ENCODE peak calls at places on chromosomes 12 and 14, in nine cellular contexts. One of them, this sample, is unnamed.

GRCh38 chr14:26594148-26594547 is 3.7 kb downstream of the NOVA1 start:
- DNase-seq in mucosa of gallbladder: no peak
- DNase-seq in stimulated activated naive CD4-positive, alpha-beta T cell: no peak
- DNase-seq in NCI-H524: peak
- DNase-seq in GM12864: no peak
- DNase-seq in uterus: no peak
- DNase-seq in amniotic stem cell: no peak
- DNase-seq in bronchial epithelial cell: no peak
- DNase-seq in activated CD4-positive, CD25-positive, alpha-beta regulatory T cell: no peak
- DNase-seq in this sample: no peak

GRCh38 chr12:105860556-105861207 is 278.1 kb downstream of the NUAK1 start:
- DNase-seq in GM12864: no peak
- DNase-seq in bronchial epithelial cell: peak
- DNase-seq in NCI-H524: no peak
- DNase-seq in mucosa of gallbladder: no peak
- DNase-seq in activated CD4-positive, CD25-positive, alpha-beta regulatory T cell: no peak
- DNase-seq in stimulated activated naive CD4-positive, alpha-beta T cell: no peak
- DNase-seq in amniotic stem cell: no peak
- DNase-seq in uterus: no peak
- DNase-seq in this sample: no peak

GRCh38 chr14:96482986-96483385 is 19.2 kb upstream of the PAPOLA start:
- DNase-seq in NCI-H524: no peak
- DNase-seq in uterus: no peak
- DNase-seq in activated CD4-positive, CD25-positive, alpha-beta regulatory T cell: no peak
- DNase-seq in GM12864: no peak
- DNase-seq in amniotic stem cell: no peak
- DNase-seq in bronchial epithelial cell: no peak
- DNase-seq in mucosa of gallbladder: no peak
- DNase-seq in stimulated activated naive CD4-positive, alpha-beta T cell: no peak
- DNase-seq in this sample: no peak

GRCh38 chr12:1630827-1631591 is 2.0 kb downstream of the WNT5B start:
- DNase-seq in bronchial epithelial cell: no peak
- DNase-seq in GM12864: no peak
- DNase-seq in amniotic stem cell: no peak
- DNase-seq in activated CD4-positive, CD25-positive, alpha-beta regulatory T cell: no peak
- DNase-seq in stimulated activated naive CD4-positive, alpha-beta T cell: no peak
- DNase-seq in NCI-H524: no peak
- DNase-seq in uterus: no peak
- DNase-seq in mucosa of gallbladder: no peak
- DNase-seq in this sample: peak

GRCh38 chr12:104682790-104683279 is 226.1 kb downstream of the CHST11 start:
- DNase-seq in mucosa of gallbladder: no peak
- DNase-seq in activated CD4-positive, CD25-positive, alpha-beta regulatory T cell: peak
- DNase-seq in stimulated activated naive CD4-positive, alpha-beta T cell: peak
- DNase-seq in bronchial epithelial cell: no peak
- DNase-seq in NCI-H524: no peak
- DNase-seq in uterus: no peak
- DNase-seq in GM12864: no peak
- DNase-seq in amniotic stem cell: no peak
- DNase-seq in this sample: peak

GRCh38 chr14:89359477-89360222 is 57.4 kb downstream of the FOXN3 start:
- DNase-seq in activated CD4-positive, CD25-positive, alpha-beta regulatory T cell: no peak
- DNase-seq in bronchial epithelial cell: no peak
- DNase-seq in stimulated activated naive CD4-positive, alpha-beta T cell: no peak
- DNase-seq in mucosa of gallbladder: no peak
- DNase-seq in amniotic stem cell: no peak
- DNase-seq in NCI-H524: no peak
- DNase-seq in uterus: peak
- DNase-seq in GM12864: no peak
- DNase-seq in this sample: no peak

GRCh38 chr14:53389207-53389606 is 236.1 kb upstream of the DDHD1 start:
- DNase-seq in amniotic stem cell: no peak
- DNase-seq in bronchial epithelial cell: peak
- DNase-seq in mucosa of gallbladder: no peak
- DNase-seq in stimulated activated naive CD4-positive, alpha-beta T cell: no peak
- DNase-seq in uterus: no peak
- DNase-seq in activated CD4-positive, CD25-positive, alpha-beta regulatory T cell: no peak
- DNase-seq in GM12864: no peak
- DNase-seq in NCI-H524: no peak
- DNase-seq in this sample: no peak

GRCh38 chr14:80523518-80524117 is 312.3 kb upstream of the DIO2 start:
- DNase-seq in bronchial epithelial cell: peak
- DNase-seq in stimulated activated naive CD4-positive, alpha-beta T cell: no peak
- DNase-seq in mucosa of gallbladder: no peak
- DNase-seq in activated CD4-positive, CD25-positive, alpha-beta regulatory T cell: no peak
- DNase-seq in NCI-H524: no peak
- DNase-seq in uterus: no peak
- DNase-seq in amniotic stem cell: no peak
- DNase-seq in GM12864: no peak
- DNase-seq in this sample: no peak

GRCh38 chr14:100815478-100816285 is 10.2 kb upstream of the MEG3 start:
- DNase-seq in mucosa of gallbladder: no peak
- DNase-seq in activated CD4-positive, CD25-positive, alpha-beta regulatory T cell: no peak
- DNase-seq in NCI-H524: no peak
- DNase-seq in amniotic stem cell: peak
- DNase-seq in GM12864: no peak
- DNase-seq in stimulated activated naive CD4-positive, alpha-beta T cell: no peak
- DNase-seq in uterus: no peak
- DNase-seq in bronchial epithelial cell: no peak
- DNase-seq in this sample: peak

GRCh38 chr12:57242691-57243454 is 8.1 kb downstream of the STAC3 start:
- DNase-seq in NCI-H524: peak
- DNase-seq in activated CD4-positive, CD25-positive, alpha-beta regulatory T cell: peak
- DNase-seq in stimulated activated naive CD4-positive, alpha-beta T cell: peak
- DNase-seq in amniotic stem cell: no peak
- DNase-seq in uterus: no peak
- DNase-seq in bronchial epithelial cell: peak
- DNase-seq in mucosa of gallbladder: no peak
- DNase-seq in GM12864: no peak
- DNase-seq in this sample: peak

GRCh38 chr12:117491711-117492110 is 130.3 kb upstream of the NOS1 start:
- DNase-seq in amniotic stem cell: no peak
- DNase-seq in activated CD4-positive, CD25-positive, alpha-beta regulatory T cell: no peak
- DNase-seq in uterus: no peak
- DNase-seq in mucosa of gallbladder: no peak
- DNase-seq in GM12864: no peak
- DNase-seq in bronchial epithelial cell: no peak
- DNase-seq in NCI-H524: no peak
- DNase-seq in stimulated activated naive CD4-positive, alpha-beta T cell: no peak
- DNase-seq in this sample: no peak

GRCh38 chr12:119749666-119750065 is 81.7 kb downstream of the PRKAB1 start:
- DNase-seq in mucosa of gallbladder: no peak
- DNase-seq in NCI-H524: no peak
- DNase-seq in GM12864: no peak
- DNase-seq in uterus: no peak
- DNase-seq in bronchial epithelial cell: no peak
- DNase-seq in stimulated activated naive CD4-positive, alpha-beta T cell: no peak
- DNase-seq in amniotic stem cell: no peak
- DNase-seq in activated CD4-positive, CD25-positive, alpha-beta regulatory T cell: no peak
- DNase-seq in this sample: no peak

GRCh38 chr12:88945041-88945732 is 364.9 kb upstream of the KITLG start:
- DNase-seq in amniotic stem cell: no peak
- DNase-seq in GM12864: no peak
- DNase-seq in stimulated activated naive CD4-positive, alpha-beta T cell: no peak
- DNase-seq in bronchial epithelial cell: no peak
- DNase-seq in NCI-H524: no peak
- DNase-seq in mucosa of gallbladder: no peak
- DNase-seq in uterus: no peak
- DNase-seq in activated CD4-positive, CD25-positive, alpha-beta regulatory T cell: no peak
- DNase-seq in this sample: no peak

GRCh38 chr14:77007975-77008421 is 20.5 kb downstream of the IRF2BPL start:
- DNase-seq in bronchial epithelial cell: peak
- DNase-seq in mucosa of gallbladder: peak
- DNase-seq in GM12864: no peak
- DNase-seq in NCI-H524: no peak
- DNase-seq in amniotic stem cell: no peak
- DNase-seq in uterus: peak
- DNase-seq in activated CD4-positive, CD25-positive, alpha-beta regulatory T cell: no peak
- DNase-seq in stimulated activated naive CD4-positive, alpha-beta T cell: no peak
- DNase-seq in this sample: no peak

GRCh38 chr12:116343331-116343884 is 65.9 kb upstream of the MED13L start:
- DNase-seq in mucosa of gallbladder: no peak
- DNase-seq in NCI-H524: peak
- DNase-seq in bronchial epithelial cell: no peak
- DNase-seq in uterus: no peak
- DNase-seq in stimulated activated naive CD4-positive, alpha-beta T cell: no peak
- DNase-seq in activated CD4-positive, CD25-positive, alpha-beta regulatory T cell: no peak
- DNase-seq in GM12864: no peak
- DNase-seq in amniotic stem cell: no peak
- DNase-seq in this sample: no peak

GRCh38 chr12:49880756-49881390 is 22.8 kb downstream of the FAIM2 start:
- DNase-seq in amniotic stem cell: no peak
- DNase-seq in bronchial epithelial cell: no peak
- DNase-seq in stimulated activated naive CD4-positive, alpha-beta T cell: no peak
- DNase-seq in uterus: peak
- DNase-seq in GM12864: no peak
- DNase-seq in NCI-H524: no peak
- DNase-seq in mucosa of gallbladder: no peak
- DNase-seq in activated CD4-positive, CD25-positive, alpha-beta regulatory T cell: no peak
- DNase-seq in this sample: no peak

GRCh38 chr14:69069020-69069421 is 83.9 kb downstream of the DCAF5 start:
- DNase-seq in NCI-H524: no peak
- DNase-seq in amniotic stem cell: no peak
- DNase-seq in GM12864: no peak
- DNase-seq in uterus: no peak
- DNase-seq in mucosa of gallbladder: no peak
- DNase-seq in stimulated activated naive CD4-positive, alpha-beta T cell: no peak
- DNase-seq in activated CD4-positive, CD25-positive, alpha-beta regulatory T cell: no peak
- DNase-seq in bronchial epithelial cell: no peak
- DNase-seq in this sample: no peak

GRCh38 chr14:21825845-21826244 is 152.2 kb upstream of the OR4E1 start:
- DNase-seq in mucosa of gallbladder: no peak
- DNase-seq in GM12864: no peak
- DNase-seq in uterus: no peak
- DNase-seq in bronchial epithelial cell: no peak
- DNase-seq in stimulated activated naive CD4-positive, alpha-beta T cell: no peak
- DNase-seq in NCI-H524: no peak
- DNase-seq in activated CD4-positive, CD25-positive, alpha-beta regulatory T cell: no peak
- DNase-seq in amniotic stem cell: no peak
- DNase-seq in this sample: no peak

GRCh38 chr12:96774501-96775256 is 132.4 kb upstream of the NEDD1 start:
- DNase-seq in stimulated activated naive CD4-positive, alpha-beta T cell: no peak
- DNase-seq in activated CD4-positive, CD25-positive, alpha-beta regulatory T cell: no peak
- DNase-seq in uterus: no peak
- DNase-seq in mucosa of gallbladder: no peak
- DNase-seq in amniotic stem cell: no peak
- DNase-seq in GM12864: no peak
- DNase-seq in NCI-H524: no peak
- DNase-seq in bronchial epithelial cell: peak
- DNase-seq in this sample: no peak

GRCh38 chr14:50964683-50965390 is 20.6 kb upstream of the PYGL start:
- DNase-seq in NCI-H524: no peak
- DNase-seq in mucosa of gallbladder: peak
- DNase-seq in GM12864: no peak
- DNase-seq in amniotic stem cell: peak
- DNase-seq in uterus: peak
- DNase-seq in activated CD4-positive, CD25-positive, alpha-beta regulatory T cell: no peak
- DNase-seq in bronchial epithelial cell: peak
- DNase-seq in stimulated activated naive CD4-positive, alpha-beta T cell: no peak
- DNase-seq in this sample: no peak